ENCODE peak calls at places on chromosomes 5 and 9, in ten cellular contexts. One of them, this sample, is unnamed.

GRCh38 chr9:74940600-74940999 is 12.1 kb downstream of the C9orf40 start:
- DNase-seq in mammary epithelial cell: peak
- DNase-seq in H7: no peak
- DNase-seq in NCI-H146: no peak
- DNase-seq in T-helper 2 cell: no peak
- DNase-seq in activated naive CD8-positive, alpha-beta T cell treated with anti-CD3 and anti-CD28 coated beads, Interleukin-2, amount 50 U/mL, for 16 hours: no peak
- DNase-seq in NCI-H1436 treated with DMSO at 0.1 percent for 48 hours: no peak
- DNase-seq in CD4-positive, alpha-beta memory T cell: no peak
- DNase-seq in tibial artery: no peak
- DNase-seq in stimulated activated CD4-positive, alpha-beta T cell treated with anti-CD3 and anti-CD28 coated beads, Interleukin-15, amount 100 ng/mL, for 24 hours: no peak
- DNase-seq in this sample: no peak

GRCh38 chr9:132401791-132402190 is 4.8 kb downstream of the TTF1 start:
- DNase-seq in CD4-positive, alpha-beta memory T cell: no peak
- DNase-seq in H7: no peak
- DNase-seq in NCI-H146: no peak
- DNase-seq in stimulated activated CD4-positive, alpha-beta T cell treated with anti-CD3 and anti-CD28 coated beads, Interleukin-15, amount 100 ng/mL, for 24 hours: no peak
- DNase-seq in T-helper 2 cell: no peak
- DNase-seq in activated naive CD8-positive, alpha-beta T cell treated with anti-CD3 and anti-CD28 coated beads, Interleukin-2, amount 50 U/mL, for 16 hours: no peak
- DNase-seq in mammary epithelial cell: no peak
- DNase-seq in NCI-H1436 treated with DMSO at 0.1 percent for 48 hours: no peak
- DNase-seq in tibial artery: no peak
- DNase-seq in this sample: no peak

GRCh38 chr9:115520626-115521025 is 402.7 kb upstream of the TNC start:
- DNase-seq in activated naive CD8-positive, alpha-beta T cell treated with anti-CD3 and anti-CD28 coated beads, Interleukin-2, amount 50 U/mL, for 16 hours: no peak
- DNase-seq in T-helper 2 cell: no peak
- DNase-seq in NCI-H146: no peak
- DNase-seq in H7: no peak
- DNase-seq in tibial artery: no peak
- DNase-seq in CD4-positive, alpha-beta memory T cell: no peak
- DNase-seq in stimulated activated CD4-positive, alpha-beta T cell treated with anti-CD3 and anti-CD28 coated beads, Interleukin-15, amount 100 ng/mL, for 24 hours: no peak
- DNase-seq in mammary epithelial cell: no peak
- DNase-seq in NCI-H1436 treated with DMSO at 0.1 percent for 48 hours: no peak
- DNase-seq in this sample: no peak

GRCh38 chr5:66963559-66963971 is 233.0 kb downstream of the CD180 start:
- DNase-seq in NCI-H146: no peak
- DNase-seq in T-helper 2 cell: no peak
- DNase-seq in mammary epithelial cell: no peak
- DNase-seq in activated naive CD8-positive, alpha-beta T cell treated with anti-CD3 and anti-CD28 coated beads, Interleukin-2, amount 50 U/mL, for 16 hours: no peak
- DNase-seq in NCI-H1436 treated with DMSO at 0.1 percent for 48 hours: no peak
- DNase-seq in tibial artery: no peak
- DNase-seq in CD4-positive, alpha-beta memory T cell: no peak
- DNase-seq in H7: peak
- DNase-seq in stimulated activated CD4-positive, alpha-beta T cell treated with anti-CD3 and anti-CD28 coated beads, Interleukin-15, amount 100 ng/mL, for 24 hours: no peak
- DNase-seq in this sample: peak

GRCh38 chr5:2894347-2895135 is 143.1 kb upstream of the IRX2 start:
- DNase-seq in NCI-H1436 treated with DMSO at 0.1 percent for 48 hours: no peak
- DNase-seq in stimulated activated CD4-positive, alpha-beta T cell treated with anti-CD3 and anti-CD28 coated beads, Interleukin-15, amount 100 ng/mL, for 24 hours: no peak
- DNase-seq in T-helper 2 cell: no peak
- DNase-seq in CD4-positive, alpha-beta memory T cell: no peak
- DNase-seq in tibial artery: peak
- DNase-seq in H7: no peak
- DNase-seq in mammary epithelial cell: no peak
- DNase-seq in NCI-H146: no peak
- DNase-seq in activated naive CD8-positive, alpha-beta T cell treated with anti-CD3 and anti-CD28 coated beads, Interleukin-2, amount 50 U/mL, for 16 hours: no peak
- DNase-seq in this sample: no peak

GRCh38 chr5:116576043-116576713 is 1.6 kb upstream of the SEMA6A start:
- DNase-seq in mammary epithelial cell: peak
- DNase-seq in stimulated activated CD4-positive, alpha-beta T cell treated with anti-CD3 and anti-CD28 coated beads, Interleukin-15, amount 100 ng/mL, for 24 hours: peak
- DNase-seq in NCI-H146: peak
- DNase-seq in T-helper 2 cell: no peak
- DNase-seq in CD4-positive, alpha-beta memory T cell: no peak
- DNase-seq in NCI-H1436 treated with DMSO at 0.1 percent for 48 hours: no peak
- DNase-seq in activated naive CD8-positive, alpha-beta T cell treated with anti-CD3 and anti-CD28 coated beads, Interleukin-2, amount 50 U/mL, for 16 hours: no peak
- DNase-seq in H7: peak
- DNase-seq in tibial artery: peak
- DNase-seq in this sample: peak

GRCh38 chr5:73307645-73308346 is 134.8 kb downstream of the TMEM174 start:
- DNase-seq in tibial artery: no peak
- DNase-seq in mammary epithelial cell: no peak
- DNase-seq in CD4-positive, alpha-beta memory T cell: no peak
- DNase-seq in NCI-H1436 treated with DMSO at 0.1 percent for 48 hours: no peak
- DNase-seq in H7: no peak
- DNase-seq in NCI-H146: peak
- DNase-seq in activated naive CD8-positive, alpha-beta T cell treated with anti-CD3 and anti-CD28 coated beads, Interleukin-2, amount 50 U/mL, for 16 hours: no peak
- DNase-seq in T-helper 2 cell: no peak
- DNase-seq in stimulated activated CD4-positive, alpha-beta T cell treated with anti-CD3 and anti-CD28 coated beads, Interleukin-15, amount 100 ng/mL, for 24 hours: no peak
- DNase-seq in this sample: no peak

GRCh38 chr9:110257097-110257955 is 1.0 kb upstream of the TXN start:
- DNase-seq in NCI-H146: no peak
- DNase-seq in H7: peak
- DNase-seq in mammary epithelial cell: peak
- DNase-seq in CD4-positive, alpha-beta memory T cell: no peak
- DNase-seq in tibial artery: no peak
- DNase-seq in NCI-H1436 treated with DMSO at 0.1 percent for 48 hours: no peak
- DNase-seq in T-helper 2 cell: no peak
- DNase-seq in stimulated activated CD4-positive, alpha-beta T cell treated with anti-CD3 and anti-CD28 coated beads, Interleukin-15, amount 100 ng/mL, for 24 hours: peak
- DNase-seq in activated naive CD8-positive, alpha-beta T cell treated with anti-CD3 and anti-CD28 coated beads, Interleukin-2, amount 50 U/mL, for 16 hours: no peak
- DNase-seq in this sample: no peak

GRCh38 chr5:24642022-24642421 is 2.8 kb downstream of the CDH10 start:
- DNase-seq in mammary epithelial cell: peak
- DNase-seq in H7: no peak
- DNase-seq in T-helper 2 cell: no peak
- DNase-seq in activated naive CD8-positive, alpha-beta T cell treated with anti-CD3 and anti-CD28 coated beads, Interleukin-2, amount 50 U/mL, for 16 hours: no peak
- DNase-seq in CD4-positive, alpha-beta memory T cell: no peak
- DNase-seq in NCI-H1436 treated with DMSO at 0.1 percent for 48 hours: no peak
- DNase-seq in tibial artery: no peak
- DNase-seq in stimulated activated CD4-positive, alpha-beta T cell treated with anti-CD3 and anti-CD28 coated beads, Interleukin-15, amount 100 ng/mL, for 24 hours: no peak
- DNase-seq in NCI-H146: peak
- DNase-seq in this sample: no peak

GRCh38 chr5:322942-323879 is 1.7 kb downstream of the AHRR start:
- DNase-seq in H7: peak
- DNase-seq in stimulated activated CD4-positive, alpha-beta T cell treated with anti-CD3 and anti-CD28 coated beads, Interleukin-15, amount 100 ng/mL, for 24 hours: no peak
- DNase-seq in mammary epithelial cell: no peak
- DNase-seq in T-helper 2 cell: no peak
- DNase-seq in activated naive CD8-positive, alpha-beta T cell treated with anti-CD3 and anti-CD28 coated beads, Interleukin-2, amount 50 U/mL, for 16 hours: no peak
- DNase-seq in tibial artery: no peak
- DNase-seq in CD4-positive, alpha-beta memory T cell: no peak
- DNase-seq in NCI-H1436 treated with DMSO at 0.1 percent for 48 hours: no peak
- DNase-seq in NCI-H146: no peak
- DNase-seq in this sample: no peak

GRCh38 chr5:172903790-172904189 is 55.4 kb upstream of the RPL26L1 start:
- DNase-seq in mammary epithelial cell: peak
- DNase-seq in NCI-H146: peak
- DNase-seq in NCI-H1436 treated with DMSO at 0.1 percent for 48 hours: no peak
- DNase-seq in T-helper 2 cell: no peak
- DNase-seq in tibial artery: no peak
- DNase-seq in CD4-positive, alpha-beta memory T cell: no peak
- DNase-seq in stimulated activated CD4-positive, alpha-beta T cell treated with anti-CD3 and anti-CD28 coated beads, Interleukin-15, amount 100 ng/mL, for 24 hours: no peak
- DNase-seq in activated naive CD8-positive, alpha-beta T cell treated with anti-CD3 and anti-CD28 coated beads, Interleukin-2, amount 50 U/mL, for 16 hours: no peak
- DNase-seq in H7: no peak
- DNase-seq in this sample: no peak

GRCh38 chr5:37951946-37952721 is 112.3 kb upstream of the GDNF start:
- DNase-seq in stimulated activated CD4-positive, alpha-beta T cell treated with anti-CD3 and anti-CD28 coated beads, Interleukin-15, amount 100 ng/mL, for 24 hours: no peak
- DNase-seq in H7: peak
- DNase-seq in mammary epithelial cell: no peak
- DNase-seq in T-helper 2 cell: no peak
- DNase-seq in NCI-H146: no peak
- DNase-seq in tibial artery: no peak
- DNase-seq in activated naive CD8-positive, alpha-beta T cell treated with anti-CD3 and anti-CD28 coated beads, Interleukin-2, amount 50 U/mL, for 16 hours: no peak
- DNase-seq in NCI-H1436 treated with DMSO at 0.1 percent for 48 hours: no peak
- DNase-seq in CD4-positive, alpha-beta memory T cell: no peak
- DNase-seq in this sample: peak

GRCh38 chr9:2934241-2934650 is 90.4 kb upstream of the PUM3 start:
- DNase-seq in H7: peak
- DNase-seq in stimulated activated CD4-positive, alpha-beta T cell treated with anti-CD3 and anti-CD28 coated beads, Interleukin-15, amount 100 ng/mL, for 24 hours: no peak
- DNase-seq in NCI-H146: no peak
- DNase-seq in NCI-H1436 treated with DMSO at 0.1 percent for 48 hours: no peak
- DNase-seq in T-helper 2 cell: no peak
- DNase-seq in activated naive CD8-positive, alpha-beta T cell treated with anti-CD3 and anti-CD28 coated beads, Interleukin-2, amount 50 U/mL, for 16 hours: no peak
- DNase-seq in CD4-positive, alpha-beta memory T cell: no peak
- DNase-seq in mammary epithelial cell: no peak
- DNase-seq in tibial artery: no peak
- DNase-seq in this sample: no peak

GRCh38 chr9:110476251-110476650 is 103.3 kb downstream of the SVEP1 start:
- DNase-seq in stimulated activated CD4-positive, alpha-beta T cell treated with anti-CD3 and anti-CD28 coated beads, Interleukin-15, amount 100 ng/mL, for 24 hours: no peak
- DNase-seq in tibial artery: no peak
- DNase-seq in mammary epithelial cell: no peak
- DNase-seq in CD4-positive, alpha-beta memory T cell: no peak
- DNase-seq in NCI-H146: no peak
- DNase-seq in H7: peak
- DNase-seq in activated naive CD8-positive, alpha-beta T cell treated with anti-CD3 and anti-CD28 coated beads, Interleukin-2, amount 50 U/mL, for 16 hours: no peak
- DNase-seq in NCI-H1436 treated with DMSO at 0.1 percent for 48 hours: no peak
- DNase-seq in T-helper 2 cell: no peak
- DNase-seq in this sample: peak

GRCh38 chr5:115586525-115587146 is 15.6 kb downstream of the TICAM2 start:
- DNase-seq in CD4-positive, alpha-beta memory T cell: peak
- DNase-seq in activated naive CD8-positive, alpha-beta T cell treated with anti-CD3 and anti-CD28 coated beads, Interleukin-2, amount 50 U/mL, for 16 hours: no peak
- DNase-seq in mammary epithelial cell: no peak
- DNase-seq in NCI-H146: peak
- DNase-seq in tibial artery: no peak
- DNase-seq in T-helper 2 cell: no peak
- DNase-seq in NCI-H1436 treated with DMSO at 0.1 percent for 48 hours: no peak
- DNase-seq in H7: no peak
- DNase-seq in stimulated activated CD4-positive, alpha-beta T cell treated with anti-CD3 and anti-CD28 coated beads, Interleukin-15, amount 100 ng/mL, for 24 hours: no peak
- DNase-seq in this sample: no peak

GRCh38 chr5:151284392-151284967 is 19.1 kb downstream of the SLC36A3 start:
- DNase-seq in activated naive CD8-positive, alpha-beta T cell treated with anti-CD3 and anti-CD28 coated beads, Interleukin-2, amount 50 U/mL, for 16 hours: no peak
- DNase-seq in CD4-positive, alpha-beta memory T cell: no peak
- DNase-seq in tibial artery: no peak
- DNase-seq in NCI-H1436 treated with DMSO at 0.1 percent for 48 hours: no peak
- DNase-seq in NCI-H146: no peak
- DNase-seq in mammary epithelial cell: no peak
- DNase-seq in T-helper 2 cell: no peak
- DNase-seq in H7: peak
- DNase-seq in stimulated activated CD4-positive, alpha-beta T cell treated with anti-CD3 and anti-CD28 coated beads, Interleukin-15, amount 100 ng/mL, for 24 hours: peak
- DNase-seq in this sample: peak

GRCh38 chr9:89502038-89502601 is 4.2 kb upstream of the SEMA4D start:
- DNase-seq in H7: no peak
- DNase-seq in T-helper 2 cell: peak
- DNase-seq in stimulated activated CD4-positive, alpha-beta T cell treated with anti-CD3 and anti-CD28 coated beads, Interleukin-15, amount 100 ng/mL, for 24 hours: no peak
- DNase-seq in NCI-H1436 treated with DMSO at 0.1 percent for 48 hours: no peak
- DNase-seq in NCI-H146: no peak
- DNase-seq in CD4-positive, alpha-beta memory T cell: peak
- DNase-seq in mammary epithelial cell: no peak
- DNase-seq in tibial artery: no peak
- DNase-seq in activated naive CD8-positive, alpha-beta T cell treated with anti-CD3 and anti-CD28 coated beads, Interleukin-2, amount 50 U/mL, for 16 hours: no peak
- DNase-seq in this sample: no peak

GRCh38 chr9:134925011-134925511 is 7.3 kb upstream of the FCN1 start:
- DNase-seq in T-helper 2 cell: no peak
- DNase-seq in NCI-H1436 treated with DMSO at 0.1 percent for 48 hours: no peak
- DNase-seq in activated naive CD8-positive, alpha-beta T cell treated with anti-CD3 and anti-CD28 coated beads, Interleukin-2, amount 50 U/mL, for 16 hours: no peak
- DNase-seq in tibial artery: peak
- DNase-seq in H7: no peak
- DNase-seq in CD4-positive, alpha-beta memory T cell: no peak
- DNase-seq in NCI-H146: no peak
- DNase-seq in mammary epithelial cell: no peak
- DNase-seq in stimulated activated CD4-positive, alpha-beta T cell treated with anti-CD3 and anti-CD28 coated beads, Interleukin-15, amount 100 ng/mL, for 24 hours: no peak
- DNase-seq in this sample: no peak

GRCh38 chr5:158422653-158423505 is 563.9 kb upstream of the CLINT1 start:
- DNase-seq in H7: no peak
- DNase-seq in CD4-positive, alpha-beta memory T cell: no peak
- DNase-seq in NCI-H1436 treated with DMSO at 0.1 percent for 48 hours: no peak
- DNase-seq in mammary epithelial cell: no peak
- DNase-seq in activated naive CD8-positive, alpha-beta T cell treated with anti-CD3 and anti-CD28 coated beads, Interleukin-2, amount 50 U/mL, for 16 hours: no peak
- DNase-seq in tibial artery: no peak
- DNase-seq in stimulated activated CD4-positive, alpha-beta T cell treated with anti-CD3 and anti-CD28 coated beads, Interleukin-15, amount 100 ng/mL, for 24 hours: no peak
- DNase-seq in NCI-H146: no peak
- DNase-seq in T-helper 2 cell: no peak
- DNase-seq in this sample: no peak

GRCh38 chr9:127654619-127655018 is 42.5 kb downstream of the STXBP1 start:
- DNase-seq in mammary epithelial cell: no peak
- DNase-seq in NCI-H1436 treated with DMSO at 0.1 percent for 48 hours: no peak
- DNase-seq in H7: peak
- DNase-seq in CD4-positive, alpha-beta memory T cell: no peak
- DNase-seq in stimulated activated CD4-positive, alpha-beta T cell treated with anti-CD3 and anti-CD28 coated beads, Interleukin-15, amount 100 ng/mL, for 24 hours: no peak
- DNase-seq in activated naive CD8-positive, alpha-beta T cell treated with anti-CD3 and anti-CD28 coated beads, Interleukin-2, amount 50 U/mL, for 16 hours: no peak
- DNase-seq in tibial artery: no peak
- DNase-seq in T-helper 2 cell: no peak
- DNase-seq in NCI-H146: no peak
- DNase-seq in this sample: no peak

GRCh38 chr5:68243251-68243650 is 27.7 kb downstream of the PIK3R1 start:
- DNase-seq in T-helper 2 cell: no peak
- DNase-seq in NCI-H146: no peak
- DNase-seq in mammary epithelial cell: no peak
- DNase-seq in tibial artery: no peak
- DNase-seq in activated naive CD8-positive, alpha-beta T cell treated with anti-CD3 and anti-CD28 coated beads, Interleukin-2, amount 50 U/mL, for 16 hours: no peak
- DNase-seq in stimulated activated CD4-positive, alpha-beta T cell treated with anti-CD3 and anti-CD28 coated beads, Interleukin-15, amount 100 ng/mL, for 24 hours: no peak
- DNase-seq in H7: no peak
- DNase-seq in NCI-H1436 treated with DMSO at 0.1 percent for 48 hours: no peak
- DNase-seq in CD4-positive, alpha-beta memory T cell: no peak
- DNase-seq in this sample: no peak

GRCh38 chr9:91075279-91075678 is 273.7 kb downstream of the SYK start:
- DNase-seq in activated naive CD8-positive, alpha-beta T cell treated with anti-CD3 and anti-CD28 coated beads, Interleukin-2, amount 50 U/mL, for 16 hours: no peak
- DNase-seq in tibial artery: no peak
- DNase-seq in H7: peak
- DNase-seq in mammary epithelial cell: no peak
- DNase-seq in NCI-H146: no peak
- DNase-seq in CD4-positive, alpha-beta memory T cell: no peak
- DNase-seq in NCI-H1436 treated with DMSO at 0.1 percent for 48 hours: no peak
- DNase-seq in stimulated activated CD4-positive, alpha-beta T cell treated with anti-CD3 and anti-CD28 coated beads, Interleukin-15, amount 100 ng/mL, for 24 hours: no peak
- DNase-seq in T-helper 2 cell: no peak
- DNase-seq in this sample: no peak

GRCh38 chr5:29002481-29002880 is 1964.1 kb upstream of the CDH9 start:
- DNase-seq in CD4-positive, alpha-beta memory T cell: no peak
- DNase-seq in activated naive CD8-positive, alpha-beta T cell treated with anti-CD3 and anti-CD28 coated beads, Interleukin-2, amount 50 U/mL, for 16 hours: no peak
- DNase-seq in H7: no peak
- DNase-seq in mammary epithelial cell: no peak
- DNase-seq in T-helper 2 cell: no peak
- DNase-seq in tibial artery: no peak
- DNase-seq in NCI-H146: no peak
- DNase-seq in stimulated activated CD4-positive, alpha-beta T cell treated with anti-CD3 and anti-CD28 coated beads, Interleukin-15, amount 100 ng/mL, for 24 hours: no peak
- DNase-seq in NCI-H1436 treated with DMSO at 0.1 percent for 48 hours: no peak
- DNase-seq in this sample: no peak

GRCh38 chr5:133799556-133799955 is 168.9 kb downstream of the C5orf15 start:
- DNase-seq in H7: no peak
- DNase-seq in T-helper 2 cell: no peak
- DNase-seq in tibial artery: no peak
- DNase-seq in stimulated activated CD4-positive, alpha-beta T cell treated with anti-CD3 and anti-CD28 coated beads, Interleukin-15, amount 100 ng/mL, for 24 hours: no peak
- DNase-seq in NCI-H146: no peak
- DNase-seq in mammary epithelial cell: no peak
- DNase-seq in activated naive CD8-positive, alpha-beta T cell treated with anti-CD3 and anti-CD28 coated beads, Interleukin-2, amount 50 U/mL, for 16 hours: no peak
- DNase-seq in CD4-positive, alpha-beta memory T cell: no peak
- DNase-seq in NCI-H1436 treated with DMSO at 0.1 percent for 48 hours: no peak
- DNase-seq in this sample: no peak

GRCh38 chr5:140084466-140084865 is 29.4 kb upstream of the PURA start:
- DNase-seq in mammary epithelial cell: no peak
- DNase-seq in NCI-H146: no peak
- DNase-seq in T-helper 2 cell: no peak
- DNase-seq in CD4-positive, alpha-beta memory T cell: no peak
- DNase-seq in stimulated activated CD4-positive, alpha-beta T cell treated with anti-CD3 and anti-CD28 coated beads, Interleukin-15, amount 100 ng/mL, for 24 hours: no peak
- DNase-seq in NCI-H1436 treated with DMSO at 0.1 percent for 48 hours: no peak
- DNase-seq in H7: no peak
- DNase-seq in tibial artery: no peak
- DNase-seq in activated naive CD8-positive, alpha-beta T cell treated with anti-CD3 and anti-CD28 coated beads, Interleukin-2, amount 50 U/mL, for 16 hours: no peak
- DNase-seq in this sample: no peak

GRCh38 chr5:17012289-17012688 is 76.2 kb upstream of the MYO10 start:
- DNase-seq in NCI-H146: no peak
- DNase-seq in H7: no peak
- DNase-seq in activated naive CD8-positive, alpha-beta T cell treated with anti-CD3 and anti-CD28 coated beads, Interleukin-2, amount 50 U/mL, for 16 hours: no peak
- DNase-seq in mammary epithelial cell: peak
- DNase-seq in NCI-H1436 treated with DMSO at 0.1 percent for 48 hours: no peak
- DNase-seq in CD4-positive, alpha-beta memory T cell: no peak
- DNase-seq in tibial artery: no peak
- DNase-seq in stimulated activated CD4-positive, alpha-beta T cell treated with anti-CD3 and anti-CD28 coated beads, Interleukin-15, amount 100 ng/mL, for 24 hours: no peak
- DNase-seq in T-helper 2 cell: no peak
- DNase-seq in this sample: no peak

This sample was measured in WTC11.